ENCODE peak calls at places on chromosome 7, in five cellular contexts. J is GM12878, K is SK-N-SH, U is HepG2, S is K562. Z is an unnamed sample. For H3K4me1, the result is how much of the 10 kb centered on the place peaks cover.

GRCh38 chr7:2118630-2119190 is 114.0 kb downstream of the MAD1L1 start:
- DNase-seq in K (no peak), J (no peak), U (no peak), S (no peak), Z (no peak)

GRCh38 chr7:98834949-98835348 is 34.9 kb downstream of the TMEM130 start:
- DNase-seq in S (no peak), K (no peak), U (no peak), J (no peak), Z (no peak)

GRCh38 chr7:107315821-107316220 is 147.0 kb downstream of the HBP1 start:
- DNase-seq in S (no peak), U (no peak), J (no peak), K (no peak), Z (no peak)

GRCh38 chr7:71645836-71646235 is 513.9 kb downstream of the GALNT17 start:
- DNase-seq in J (no peak), K (no peak), U (no peak), S (no peak), Z (no peak)

GRCh38 chr7:128454808-128455555 is 696 bp upstream of the HILPDA start:
- DNase-seq in J (no peak), K (no peak), S (no peak), U (no peak), Z (peak)

GRCh38 chr7:93013471-93014061 is 104.2 kb downstream of the SAMD9 start:
- DNase-seq in K (no peak), J (no peak), U (no peak), S (no peak), Z (peak)

GRCh38 chr7:108323305-108323832 is 132.9 kb downstream of the NRCAM start:
- DNase-seq in J (no peak), U (no peak), K (no peak), S (no peak), Z (no peak)

GRCh38 chr7:17680026-17680425 is 260.3 kb downstream of the SNX13 start:
- DNase-seq in J (no peak), S (no peak), K (no peak), U (no peak), Z (peak)

GRCh38 chr7:33885290-33886005 is 19.9 kb upstream of the BMPER start:
- DNase-seq in U (no peak), S (no peak), K (no peak), J (no peak), Z (peak)

GRCh38 chr7:16026253-16027020 is 340.0 kb upstream of the MEOX2 start:
- DNase-seq in U (no peak), J (no peak), K (no peak), S (no peak), Z (peak)
- H3K4me1 ChIP-seq in U (under half), J (under half), K (under half), S (under half), Z (under half)

GRCh38 chr7:39810710-39811109 is 139.3 kb upstream of the CDK13 start:
- DNase-seq in U (no peak), S (no peak), K (no peak), J (no peak), Z (no peak)

GRCh38 chr7:39816462-39817065 is 133.5 kb upstream of the CDK13 start:
- DNase-seq in K (no peak), J (no peak), S (no peak), U (no peak), Z (no peak)

GRCh38 chr7:39810204-39810642 is 139.8 kb upstream of the CDK13 start:
- DNase-seq in S (peak), U (no peak), K (no peak), J (no peak), Z (no peak)

DNA sequence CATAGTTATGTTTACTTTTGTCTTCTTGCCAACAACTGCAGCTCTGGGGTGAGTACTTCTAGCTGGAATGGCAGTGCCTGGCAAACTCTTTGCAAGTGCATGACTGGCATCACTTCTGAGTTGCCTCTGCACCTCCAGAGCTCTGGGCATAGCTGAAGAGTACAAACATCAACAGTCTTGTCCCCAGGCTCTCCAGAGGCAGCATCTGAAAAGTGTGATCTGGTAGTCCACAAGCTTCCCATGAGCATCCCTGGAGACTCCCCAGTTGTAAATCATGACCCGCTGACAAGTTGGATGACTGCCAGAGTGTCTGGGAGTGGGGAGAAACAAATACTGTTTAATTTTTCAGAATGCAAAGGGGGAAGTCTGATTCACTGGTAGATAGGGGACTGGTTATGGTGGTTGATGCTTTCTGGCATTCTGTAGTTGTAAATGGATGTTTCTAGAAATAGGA is 138.9 kb upstream of the CDK13 start:
- DNase-seq in U (no peak), S (no peak), K (peak), J (no peak), Z (peak)
- TF ChIP-seq MXI1 in U (no peak), S (no peak), K (no peak), J (no peak), Z (no peak)

DNA sequence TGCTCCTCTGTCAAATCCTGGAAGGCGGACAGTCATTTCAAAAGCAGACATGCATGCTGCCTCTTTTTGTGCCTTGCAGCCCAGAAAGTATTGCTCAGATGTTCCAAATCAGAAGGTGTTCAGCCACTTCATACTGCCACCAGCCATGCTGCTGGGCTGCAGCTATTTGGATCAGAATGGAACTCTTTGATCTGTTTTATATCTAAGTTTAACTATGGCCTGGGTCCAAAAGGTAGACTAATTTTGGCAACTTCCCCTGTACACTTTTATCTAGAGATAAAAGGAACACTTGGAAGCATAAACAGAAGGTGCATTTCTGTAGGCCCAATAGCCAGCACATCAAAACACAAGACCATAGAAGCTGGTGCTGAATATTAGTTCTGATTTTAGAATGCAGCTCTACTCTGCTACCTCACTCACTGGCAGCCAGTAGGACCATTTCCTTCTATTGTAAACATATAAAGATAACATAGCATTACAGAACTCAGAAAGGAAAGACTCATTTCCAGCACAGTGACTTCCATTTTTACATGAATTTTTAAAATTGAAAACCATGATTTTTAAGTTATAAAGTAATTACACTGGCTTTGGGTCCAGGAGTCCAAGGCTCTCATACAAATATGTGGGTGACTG is 143.1 kb upstream of the CAV2 start:
- DNase-seq in J (no peak), U (no peak), K (no peak), S (no peak), Z (no peak)
- H3K4me1 ChIP-seq in J (under half), U (under half), K (under half), S (under half), Z (under half)

GRCh38 chr7:73817121-73817520 is 13.7 kb upstream of the CLDN4 start:
- DNase-seq in J (no peak), K (no peak), U (no peak), S (no peak), Z (no peak)

GRCh38 chr7:73811760-73812168 is 19.0 kb upstream of the CLDN4 start:
- DNase-seq in J (no peak), K (peak), U (peak), S (peak), Z (peak)

GRCh38 chr7:73810991-73811360 is 19.8 kb upstream of the CLDN4 start:
- DNase-seq in U (no peak), J (no peak), S (no peak), K (peak), Z (no peak)

GRCh38 chr7:73812996-73813395 is 17.8 kb upstream of the CLDN4 start:
- DNase-seq in U (no peak), J (no peak), S (no peak), K (no peak), Z (peak)

GRCh38 chr7:73815436-73815835 is 15.4 kb upstream of the CLDN4 start:
- DNase-seq in J (no peak), U (no peak), S (no peak), K (no peak), Z (no peak)
- TF ChIP-seq MXI1 in J (no peak), U (no peak), S (no peak), K (no peak), Z (no peak)

GRCh38 chr7:155807013-155807804 is 5.1 kb downstream of the SHH start:
- DNase-seq in J (no peak), U (no peak), K (no peak), S (no peak), Z (no peak)
- H3K4me1 ChIP-seq in J (under half), U (under half), K (under half), S (under half), Z (under half)

GRCh38 chr7:80815733-80816132 is 103.1 kb downstream of the SEMA3C start:
- DNase-seq in U (no peak), S (no peak), J (no peak), K (no peak), Z (peak)
- TF ChIP-seq MXI1 in U (no peak), S (no peak), J (no peak), K (no peak), Z (no peak)

GRCh38 chr7:1055491-1056005 is 11.2 kb downstream of the GPR146 start:
- DNase-seq in S (no peak), J (no peak), K (no peak), U (no peak), Z (no peak)
- H3K4me1 ChIP-seq in S (half or more), J (under half), K (under half), U (under half), Z (under half)